ENCODE peak calls at places on chromosomes 1 and 21, in ten cellular contexts. F, Q, R, B, H, N, A, O, W and C are unnamed samples.

GRCh38 chr21:34336756-34337391 is 26.9 kb upstream of the KCNE2 start:
- DNase-seq in F (no peak), Q (no peak), R (no peak), B (no peak), H (peak; percentile 21), N (no peak), A (no peak), O (peak; percentile 68), W (peak; percentile 80), C (no peak)

GRCh38 chr1:15749399-15750291 is 7.3 kb downstream of the TMEM82 start:
- DNase-seq in F (no peak), Q (no peak), R (no peak), B (no peak), H (no peak), N (no peak), A (no peak), O (peak; percentile 63), W (no peak), C (no peak)

GRCh38 chr1:958823-959729 is at the start of gene NOC2L:
- DNase-seq in F (peak; percentile 88), Q (peak; percentile 98), R (peak; percentile 94), B (peak; percentile 97), H (peak; percentile 79), N (peak; percentile 63), A (peak; percentile 20), O (peak; percentile 93), W (peak; percentile 49), C (peak; percentile 90)

GRCh38 chr1:160114085-160114484 is 1.5 kb upstream of the ATP1A2 start:
- DNase-seq in F (no peak), Q (no peak), R (no peak), B (no peak), H (no peak), N (no peak), A (no peak), O (no peak), W (no peak), C (no peak)

GRCh38 chr21:16534408-16535099 is 804.8 kb downstream of the USP25 start:
- DNase-seq in F (no peak), Q (no peak), R (peak; percentile 14), B (no peak), H (peak; percentile 14), N (peak; percentile 61), A (no peak), O (peak; percentile 96), W (peak; percentile 51), C (no peak)

GRCh38 chr1:2930971-2931721 is 90.1 kb upstream of the ACTRT2 start:
- DNase-seq in F (no peak), Q (no peak), R (no peak), B (no peak), H (no peak), N (no peak), A (no peak), O (no peak), W (no peak), C (no peak)

GRCh38 chr1:177032434-177032833 is 132.1 kb downstream of the ASTN1 start:
- DNase-seq in F (no peak), Q (no peak), R (no peak), B (no peak), H (no peak), N (peak; percentile 84), A (peak; percentile 10), O (no peak), W (no peak), C (no peak)

GRCh38 chr1:66938618-66939017 is 13.8 kb downstream of the MIER1 start:
- DNase-seq in F (no peak), Q (no peak), R (no peak), B (no peak), H (no peak), N (no peak), A (no peak), O (peak; percentile 29), W (no peak), C (no peak)

GRCh38 chr1:39452540-39452939 is 38.9 kb upstream of the BMP8A start:
- DNase-seq in F (no peak), Q (no peak), R (no peak), B (no peak), H (no peak), N (no peak), A (no peak), O (no peak), W (no peak), C (no peak)

GRCh38 chr1:236143104-236143948 is 987 bp downstream of the GPR137B start:
- DNase-seq in F (no peak), Q (peak; percentile 40), R (peak; percentile 63), B (peak; percentile 64), H (no peak), N (no peak), A (no peak), O (peak; percentile 72), W (no peak), C (peak; percentile 56)

GRCh38 chr1:15424981-15425380 is 13.3 kb upstream of the CTRC start:
- DNase-seq in F (no peak), Q (no peak), R (no peak), B (no peak), H (no peak), N (no peak), A (no peak), O (no peak), W (no peak), C (no peak)

GRCh38 chr1:171245458-171246064 is 2.7 kb upstream of the FMO1 start:
- DNase-seq in F (peak; percentile 7), Q (peak; percentile 38), R (peak; percentile 69), B (peak; percentile 9), H (no peak), N (no peak), A (no peak), O (peak; percentile 59), W (no peak), C (peak; percentile 57)

GRCh38 chr1:192903142-192903541 is 94.3 kb downstream of the RGS2 start:
- DNase-seq in F (no peak), Q (no peak), R (no peak), B (no peak), H (no peak), N (no peak), A (no peak), O (no peak), W (no peak), C (no peak)

GRCh38 chr1:2451744-2452582 is 24.1 kb upstream of the PLCH2 start:
- DNase-seq in F (no peak), Q (no peak), R (peak; percentile 46), B (no peak), H (no peak), N (no peak), A (no peak), O (peak; percentile 24), W (peak; percentile 7), C (no peak)

GRCh38 chr1:207079706-207080246 is 8.9 kb upstream of the C4BPB start:
- DNase-seq in F (no peak), Q (no peak), R (no peak), B (no peak), H (no peak), N (no peak), A (no peak), O (no peak), W (no peak), C (no peak)

GRCh38 chr1:180028864-180029263 is 74.3 kb downstream of the CEP350 start:
- DNase-seq in F (no peak), Q (no peak), R (no peak), B (no peak), H (no peak), N (no peak), A (no peak), O (peak; percentile 29), W (no peak), C (no peak)

GRCh38 chr1:225631041-225631663 is 21.8 kb downstream of the ENAH start:
- DNase-seq in F (no peak), Q (no peak), R (no peak), B (no peak), H (no peak), N (no peak), A (no peak), O (peak; percentile 52), W (no peak), C (no peak)

GRCh38 chr1:209884665-209885117 is 53.3 kb upstream of the SYT14 start:
- DNase-seq in F (no peak), Q (no peak), R (peak; percentile 93), B (peak; percentile 70), H (no peak), N (no peak), A (no peak), O (peak; percentile 98), W (peak; percentile 80), C (no peak)

GRCh38 chr21:27261676-27262075 is 294.8 kb upstream of the ADAMTS5 start:
- DNase-seq in F (no peak), Q (no peak), R (no peak), B (no peak), H (no peak), N (no peak), A (no peak), O (no peak), W (no peak), C (no peak)

GRCh38 chr1:41799723-41800122 is 119.0 kb downstream of the HIVEP3 start:
- DNase-seq in F (no peak), Q (no peak), R (no peak), B (peak; percentile 45), H (no peak), N (no peak), A (no peak), O (peak; percentile 16), W (no peak), C (no peak)

GRCh38 chr1:6580588-6581270 is 935 bp downstream of the ZBTB48 start:
- DNase-seq in F (no peak), Q (no peak), R (peak; percentile 40), B (no peak), H (no peak), N (no peak), A (no peak), O (no peak), W (no peak), C (peak; percentile 45)

GRCh38 chr1:198499588-198499987 is 40.9 kb downstream of the ATP6V1G3 start:
- DNase-seq in F (no peak), Q (no peak), R (no peak), B (no peak), H (no peak), N (no peak), A (no peak), O (peak; percentile 8), W (no peak), C (no peak)

GRCh38 chr1:12505639-12506311 is 112.2 kb downstream of the DHRS3 start:
- DNase-seq in F (no peak), Q (no peak), R (no peak), B (no peak), H (no peak), N (no peak), A (no peak), O (no peak), W (no peak), C (no peak)

GRCh38 chr1:180926164-180926981 is 13.7 kb downstream of the KIAA1614 start:
- DNase-seq in F (no peak), Q (no peak), R (peak; percentile 71), B (no peak), H (peak; percentile 16), N (no peak), A (no peak), O (peak; percentile 83), W (no peak), C (peak; percentile 46)

GRCh38 chr21:31370893-31371652 is 27.0 kb upstream of the TIAM1 start:
- DNase-seq in F (no peak), Q (no peak), R (peak; percentile 39), B (no peak), H (no peak), N (no peak), A (no peak), O (peak; percentile 68), W (no peak), C (no peak)

GRCh38 chr1:203630697-203631096 is 4.1 kb downstream of the ATP2B4 start:
- DNase-seq in F (no peak), Q (no peak), R (no peak), B (no peak), H (no peak), N (no peak), A (no peak), O (no peak), W (no peak), C (no peak)